ENCODE peak calls at places on chromosomes 12 and 14, in four cellular contexts. D is CD4-positive, CD25-positive, alpha-beta regulatory T cell; P is right cardiac atrium; G is psoas muscle. O is an unnamed sample.
A peak's percentile ranks its signal among the peaks of the same experiment; 100 is the strongest.

GRCh38 chr12:77754086-77754485 is 76.6 kb upstream of the NAV3 start:
- DNase-seq in G (no peak), P (no peak), D (no peak), O (no peak)

GRCh38 chr12:122880668-122881067 is 15.3 kb downstream of the VPS37B start:
- DNase-seq in G (no peak), D (no peak), P (no peak), O (no peak)

GRCh38 chr14:59098377-59098776 is 90.1 kb upstream of the DAAM1 start:
- DNase-seq in P (no peak), G (no peak), D (no peak), O (no peak)

GRCh38 chr12:79451988-79452387 is 238.8 kb downstream of the PAWR start:
- DNase-seq in P (peak; percentile 37), G (peak; percentile 38), D (no peak), O (no peak)

GRCh38 chr14:87868920-87869319 is 124.1 kb downstream of the GALC start:
- DNase-seq in D (no peak), P (no peak), G (no peak), O (no peak)

GRCh38 chr12:67193705-67194104 is 75.5 kb upstream of the CAND1 start:
- DNase-seq in P (peak; percentile 11), D (peak; percentile 26), G (no peak), O (no peak)

GRCh38 chr12:89946518-89946917 is 237.9 kb upstream of the ATP2B1 start:
- DNase-seq in D (no peak), P (no peak), G (no peak), O (no peak)

GRCh38 chr14:99254391-99255009 is 17.5 kb downstream of the BCL11B start:
- DNase-seq in G (no peak), P (no peak), D (peak; percentile 13), O (no peak)

GRCh38 chr12:104747330-104747729 is 210.8 kb downstream of the SLC41A2 start:
- DNase-seq in D (no peak), G (no peak), P (no peak), O (no peak)

GRCh38 chr14:72401632-72402428 is 469.6 kb downstream of the RGS6 start:
- DNase-seq in G (no peak), D (peak; percentile 13), P (no peak), O (no peak)

GRCh38 chr14:84237881-84238280 is 1292.1 kb upstream of the FLRT2 start:
- DNase-seq in D (no peak), P (no peak), G (no peak), O (no peak)

GRCh38 chr12:52063081-52063985 is 6.4 kb upstream of the ATG101 start:
- DNase-seq in P (peak; percentile 78), D (no peak), G (peak; percentile 47), O (no peak)

GRCh38 chr12:46963977-46964376 is 115.4 kb upstream of the PCED1B start:
- DNase-seq in P (no peak), G (no peak), D (no peak), O (no peak)

GRCh38 chr12:1195513-1195912 is 204.5 kb downstream of the ERC1 start:
- DNase-seq in P (no peak), G (no peak), D (no peak), O (no peak)

GRCh38 chr12:58819345-58819744 is 101.0 kb downstream of the LRIG3 start:
- DNase-seq in D (no peak), G (no peak), P (no peak), O (no peak)

DNA sequence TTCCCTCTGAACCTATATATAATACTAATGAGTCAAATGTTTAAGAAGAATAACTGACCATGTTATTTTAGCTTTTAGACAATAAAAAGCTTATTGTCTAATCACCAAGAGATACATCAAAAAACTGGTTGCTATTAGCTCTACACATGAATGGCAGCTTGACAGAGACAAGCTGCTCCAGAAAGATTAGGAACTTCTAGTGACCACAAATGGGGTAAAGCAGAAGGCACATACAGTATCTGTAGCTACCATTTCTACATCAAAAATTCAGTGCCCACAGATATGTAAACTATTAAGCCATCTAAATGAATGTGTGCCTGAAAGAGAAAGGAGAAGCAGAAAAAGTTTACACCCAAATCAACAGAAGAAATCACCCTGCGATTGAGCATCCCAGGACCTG is 2.4 kb downstream of the AREL1 start:
- DNase-seq in G (no peak), P (no peak), D (no peak), O (no peak)
- H3K4me3 ChIP-seq in G (no peak overlapping the region), P (no peak overlapping the region), D (no peak overlapping the region), O (no peak overlapping the region)

GRCh38 chr14:69853774-69854173 is 25.4 kb upstream of the SMOC1 start:
- DNase-seq in G (no peak), D (no peak), P (no peak), O (no peak)
- H3K4me1 ChIP-seq in G (peaks cover 15% of the 10 kb centered on the region), D (no peaks in the 10 kb centered on the region), P (no peaks in the 10 kb centered on the region), O (no peaks in the 10 kb centered on the region)

GRCh38 chr12:85279449-85280137 is 427 bp upstream of the ALX1 start:
- DNase-seq in P (no peak), D (no peak), G (peak; percentile 10), O (peak; percentile 29)
- H3K27me3 ChIP-seq in P (peaks cover 2% of the 10 kb centered on the region), D (peaks cover 4% of the 10 kb centered on the region), G (peaks cover 3% of the 10 kb centered on the region), O (peaks cover 94% of the 10 kb centered on the region)

GRCh38 chr12:116982721-116983502 is 72.2 kb downstream of the FBXW8 start:
- DNase-seq in G (no peak), P (no peak), D (no peak), O (no peak)

GRCh38 chr12:116984098-116984497 is 73.3 kb downstream of the FBXW8 start:
- DNase-seq in P (no peak), G (no peak), D (no peak), O (no peak)

GRCh38 chr12:116977465-116978380 is 67.0 kb downstream of the FBXW8 start:
- DNase-seq in G (no peak), D (no peak), P (no peak), O (no peak)

GRCh38 chr12:116979109-116979508 is 68.4 kb downstream of the FBXW8 start:
- DNase-seq in G (no peak), D (no peak), P (no peak), O (no peak)

GRCh38 chr12:116980083-116980482 is 69.3 kb downstream of the FBXW8 start:
- DNase-seq in D (no peak), P (no peak), G (no peak), O (no peak)
- H3K4me3 ChIP-seq in D (no peak overlapping the region), P (no peak overlapping the region), G (no peak overlapping the region), O (no peak overlapping the region)

DNA sequence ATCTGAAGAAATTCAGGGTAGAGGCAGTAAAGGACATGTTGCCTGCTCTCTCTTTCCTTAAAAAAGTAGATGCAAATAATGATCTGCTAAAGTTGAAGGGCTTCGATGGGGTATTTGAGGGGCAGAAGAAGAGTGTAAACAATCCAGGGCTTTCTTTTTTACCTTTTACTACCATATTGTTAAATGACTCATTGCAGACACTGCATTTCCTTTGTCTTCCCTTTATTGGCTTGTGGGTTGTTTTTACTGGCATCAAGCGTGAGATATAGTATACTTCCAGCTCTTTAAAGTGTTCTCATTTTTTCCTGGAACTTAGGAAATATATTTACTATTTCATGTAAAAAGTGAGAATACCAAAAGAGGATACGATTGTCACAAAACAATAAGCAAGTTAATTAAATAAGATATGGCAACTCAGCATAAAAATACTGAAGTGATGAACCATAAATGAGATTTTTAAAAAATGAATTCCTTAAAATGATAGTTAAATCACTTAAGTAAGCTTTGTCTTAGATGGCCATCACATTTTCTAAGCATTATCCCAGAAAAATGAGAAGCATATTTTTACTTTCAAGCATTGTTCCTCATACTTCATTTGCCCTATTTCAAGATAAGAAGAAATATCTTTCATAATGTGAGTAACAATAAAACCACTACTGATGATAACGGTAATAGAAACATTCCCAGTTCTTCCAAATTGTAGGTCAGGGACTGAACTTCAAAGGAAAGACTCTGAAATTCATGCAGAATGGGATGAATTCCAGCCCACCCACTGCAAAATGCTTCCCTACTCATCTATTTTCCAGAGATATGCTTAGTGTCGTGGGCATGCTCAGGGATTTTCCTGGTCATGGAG is 72.4 kb upstream of the KRAS start:
- DNase-seq in G (no peak), D (no peak), P (no peak), O (no peak)
- H3K4me1 ChIP-seq in G (no peaks in the 10 kb centered on the region), D (peaks cover 13% of the 10 kb centered on the region), P (no peaks in the 10 kb centered on the region), O (no peaks in the 10 kb centered on the region)

GRCh38 chr14:89509891-89510290 is 92.9 kb upstream of the FOXN3 start:
- DNase-seq in D (no peak), P (no peak), G (no peak), O (no peak)

GRCh38 chr14:89504602-89505320 is 87.7 kb upstream of the FOXN3 start:
- DNase-seq in P (no peak), G (no peak), D (peak; percentile 52), O (peak; percentile 63)

GRCh38 chr14:89507926-89508460 is 91.0 kb upstream of the FOXN3 start:
- DNase-seq in G (no peak), D (no peak), P (no peak), O (no peak)

GRCh38 chr14:89508863-89509262 is 91.8 kb upstream of the FOXN3 start:
- DNase-seq in G (no peak), D (no peak), P (no peak), O (no peak)

GRCh38 chr14:89507521-89507920 is 90.5 kb upstream of the FOXN3 start:
- DNase-seq in P (no peak), G (no peak), D (peak; percentile 52), O (no peak)
- H3K27me3 ChIP-seq in P (no peaks in the 10 kb centered on the region), G (no peaks in the 10 kb centered on the region), D (no peaks in the 10 kb centered on the region), O (no peaks in the 10 kb centered on the region)

GRCh38 chr14:101966742-101967141 is 2.4 kb downstream of the DYNC1H1 start:
- DNase-seq in D (no peak), P (no peak), G (no peak), O (no peak)
- H3K4me3 ChIP-seq in D (peak overlapping the region; percentile 86), P (no peak overlapping the region), G (peak overlapping the region; percentile 98), O (no peak overlapping the region)

O was measured in lower lobe of right lung.